ENCODE peak calls at places on chromosomes 1 and 21, in eight cellular contexts. J is dorsolateral prefrontal cortex; G is NCI-H510A treated with DMSO at 0.1 percent for 48 hours; P is AML-193; T is fibroblast of pulmonary artery; D is stimulated activated CD8-positive, alpha-beta memory T cell treated with anti-CD3 and anti-CD28 coated beads, Interleukin-7, amount 100 ng/mL, for 1 hour; H is activated T-cell treated with anti-CD3 and anti-CD28 coated beads, Interleukin-2, amount 50 U/mL, for 24 hours; V is activated gamma-delta T cell treated with anti-CD3 and anti-CD28 coated beads, Interleukin-2, amount 50 U/mL, for 16 hours. O is an unnamed sample.

GRCh38 chr1:25796807-25797458 is 3.1 kb upstream of the SELENON start:
- DNase-seq in H (peak), P (peak), J (peak), T (peak), D (peak), V (peak), G (peak), O (peak)

GRCh38 chr1:30589083-30589482 is 134.3 kb downstream of the MATN1 start:
- DNase-seq in T (no peak), G (no peak), P (no peak), V (no peak), D (no peak), H (no peak), J (no peak), O (no peak)

GRCh38 chr1:156591432-156592157 is at the start of gene NAXE:
- DNase-seq in H (peak), V (peak), T (peak), P (peak), G (peak), D (peak), J (peak), O (peak)

GRCh38 chr1:28955930-28956552 is 41.7 kb downstream of the EPB41 start:
- DNase-seq in G (peak), H (no peak), J (no peak), D (no peak), V (no peak), P (no peak), T (no peak), O (no peak)

GRCh38 chr1:191993549-191993948 is 164.7 kb upstream of the RGS18 start:
- DNase-seq in J (no peak), D (no peak), V (no peak), G (no peak), T (peak), P (peak), H (no peak), O (no peak)

GRCh38 chr1:159141584-159142518 is 29.6 kb upstream of the CADM3 start:
- DNase-seq in D (no peak), P (no peak), H (no peak), T (peak), G (peak), V (no peak), J (peak), O (no peak)

GRCh38 chr1:211017066-211017691 is 116.8 kb downstream of the KCNH1 start:
- DNase-seq in H (no peak), D (no peak), T (no peak), P (no peak), G (no peak), V (no peak), J (no peak), O (no peak)

GRCh38 chr1:237470712-237471310 is 419.9 kb downstream of the ZP4 start:
- DNase-seq in T (no peak), P (no peak), H (no peak), V (no peak), D (no peak), J (no peak), G (peak), O (no peak)

GRCh38 chr21:25557170-25557569 is 50.1 kb downstream of the MRPL39 start:
- DNase-seq in J (no peak), T (no peak), G (no peak), V (no peak), H (no peak), P (no peak), D (no peak), O (no peak)

GRCh38 chr1:241658081-241658793 is 6.2 kb downstream of the WDR64 start:
- DNase-seq in J (no peak), G (no peak), V (no peak), D (no peak), T (no peak), H (no peak), P (no peak), O (no peak)

GRCh38 chr1:69993787-69994186 is 211.6 kb downstream of the LRRC40 start:
- DNase-seq in T (peak), G (no peak), V (no peak), P (no peak), J (no peak), H (no peak), D (no peak), O (no peak)

GRCh38 chr1:182615468-182616129 is 11.4 kb upstream of the RGS16 start:
- DNase-seq in P (no peak), J (peak), H (peak), T (peak), D (no peak), G (peak), V (no peak), O (no peak)

GRCh38 chr1:113109908-113110554 is 37.0 kb downstream of the LRIG2 start:
- DNase-seq in D (no peak), P (no peak), J (peak), G (no peak), H (no peak), T (peak), V (no peak), O (no peak)

GRCh38 chr1:25760122-25760719 is 39.8 kb upstream of the SELENON start:
- DNase-seq in D (no peak), J (no peak), H (no peak), G (no peak), T (no peak), V (no peak), P (no peak), O (no peak)

GRCh38 chr1:151729966-151730291 is 8.6 kb downstream of the RIIAD1 start:
- DNase-seq in D (no peak), T (no peak), P (no peak), V (no peak), G (no peak), J (no peak), H (no peak), O (no peak)

GRCh38 chr1:211775208-211775607 is 55.4 kb downstream of the LPGAT1 start:
- DNase-seq in J (no peak), P (no peak), G (no peak), H (no peak), D (no peak), V (no peak), T (no peak), O (no peak)

GRCh38 chr1:59707216-59707615 is 107.5 kb upstream of the HOOK1 start:
- DNase-seq in T (peak), D (no peak), V (no peak), J (no peak), G (no peak), H (no peak), P (no peak), O (no peak)

GRCh38 chr21:35169574-35169973 is 120.5 kb upstream of the RUNX1 start:
- DNase-seq in G (no peak), T (no peak), H (no peak), P (no peak), D (no peak), J (no peak), V (no peak), O (no peak)

GRCh38 chr1:46618746-46619415 is 2.3 kb upstream of the MOB3C start:
- DNase-seq in J (no peak), G (no peak), V (no peak), D (no peak), P (no peak), H (no peak), T (no peak), O (no peak)

GRCh38 chr1:206737729-206738222 is 32.8 kb upstream of the IL19 start:
- DNase-seq in P (no peak), D (no peak), G (no peak), T (no peak), H (no peak), V (no peak), J (no peak), O (no peak)

GRCh38 chr1:179591592-179592580 is at the start of gene TDRD5:
- DNase-seq in J (no peak), H (no peak), T (no peak), V (no peak), D (no peak), G (no peak), P (no peak), O (no peak)